ENCODE peak calls at places on chromosome 1, in six cellular contexts. F is osteocyte; P is non-pigmented ciliary epithelial cell; L is activated naive CD4-positive, alpha-beta T cell; R is NCI-H748 treated with DMSO at 0.1 percent for 48 hours; A is LoVo. Y is an unnamed sample.
A peak's percentile ranks its signal among the peaks of the same experiment; 100 is the strongest.

GRCh38 chr1:26084091-26084561 is 16.7 kb upstream of the TRIM63 start:
- DNase-seq in F (no peak), P (no peak), L (no peak), R (no peak), A (no peak), Y (no peak)

GRCh38 chr1:18232052-18232451 is 124.5 kb downstream of the IGSF21 start:
- DNase-seq in F (no peak), P (no peak), L (no peak), R (no peak), A (no peak), Y (no peak)

GRCh38 chr1:2978691-2979190 is 42.5 kb upstream of the ACTRT2 start:
- DNase-seq in F (peak; percentile 75), P (no peak), L (no peak), R (no peak), A (no peak), Y (no peak)

GRCh38 chr1:43314233-43314632 is 13.5 kb downstream of the TIE1 start:
- DNase-seq in F (no peak), P (no peak), L (no peak), R (no peak), A (no peak), Y (no peak)

GRCh38 chr1:31111290-31111951 is 45.9 kb upstream of the PUM1 start:
- DNase-seq in F (no peak), P (no peak), L (no peak), R (no peak), A (peak; percentile 49), Y (no peak)

GRCh38 chr1:179017383-179018326 is 8.0 kb upstream of the FAM20B start:
- DNase-seq in F (no peak), P (no peak), L (no peak), R (no peak), A (peak; percentile 64), Y (peak; percentile 40)

GRCh38 chr1:115764541-115764940 is 4.0 kb downstream of the CASQ2 start:
- DNase-seq in F (no peak), P (no peak), L (no peak), R (no peak), A (peak; percentile 18), Y (peak; percentile 20)

GRCh38 chr1:219296430-219296850 is 122.8 kb downstream of the LYPLAL1 start:
- DNase-seq in F (no peak), P (no peak), L (no peak), R (no peak), A (no peak), Y (no peak)

GRCh38 chr1:117189109-117189437 is 21.7 kb downstream of the VTCN1 start:
- DNase-seq in F (no peak), P (no peak), L (no peak), R (no peak), A (no peak), Y (no peak)

GRCh38 chr1:53420331-53420730 is 38.9 kb upstream of the DMRTB1 start:
- DNase-seq in F (no peak), P (no peak), L (no peak), R (no peak), A (no peak), Y (no peak)

GRCh38 chr1:6358144-6358624 is 35.4 kb downstream of the ACOT7 start:
- DNase-seq in F (no peak), P (no peak), L (no peak), R (no peak), A (no peak), Y (no peak)

GRCh38 chr1:160030657-160031367 is 978 bp downstream of the PIGM start:
- DNase-seq in F (peak; percentile 78), P (no peak), L (no peak), R (no peak), A (no peak), Y (peak; percentile 42)

GRCh38 chr1:26016258-26016943 is 5.2 kb upstream of the EXTL1 start:
- DNase-seq in F (no peak), P (no peak), L (no peak), R (no peak), A (no peak), Y (no peak)